ENCODE peak calls at places on chromosomes 16 and 17, in six cellular contexts. A, J, T, G, C and X are unnamed samples.

GRCh38 chr17:31398381-31399275 is 7.2 kb downstream of the RAB11FIP4 start:
- DNase-seq in J (no peak), A (no peak), C (no peak), T (no peak), G (no peak), X (peak)

GRCh38 chr17:57463103-57463885 is 207.0 kb downstream of the MSI2 start:
- DNase-seq in G (no peak), A (peak), C (peak), J (no peak), T (no peak), X (no peak)

GRCh38 chr17:39738568-39738901 is 797 bp downstream of the GRB7 start:
- DNase-seq in C (no peak), G (no peak), A (no peak), T (no peak), J (no peak), X (peak)

GRCh38 chr16:84253173-84253572 is 13.4 kb upstream of the KCNG4 start:
- DNase-seq in G (no peak), T (no peak), C (no peak), A (no peak), J (no peak), X (no peak)

GRCh38 chr17:79951361-79952264 is 84.1 kb downstream of the TBC1D16 start:
- DNase-seq in C (peak), J (peak), T (no peak), A (peak), G (peak), X (peak)

GRCh38 chr16:65728172-65728571 is 606.3 kb upstream of the CDH11 start:
- DNase-seq in T (no peak), A (peak), G (no peak), C (no peak), J (peak), X (peak)

GRCh38 chr16:58339452-58339938 is 44.7 kb upstream of the PRSS54 start:
- DNase-seq in G (no peak), T (no peak), C (no peak), A (peak), J (peak), X (peak)

GRCh38 chr16:72399811-72400210 is 227.9 kb upstream of the PMFBP1 start:
- DNase-seq in G (no peak), C (no peak), T (no peak), J (no peak), A (no peak), X (no peak)

GRCh38 chr17:10149573-10150399 is 48.6 kb downstream of the GAS7 start:
- DNase-seq in C (peak), T (peak), A (no peak), J (no peak), G (no peak), X (no peak)

GRCh38 chr17:42436401-42436800 is 13.3 kb upstream of the CAVIN1 start:
- DNase-seq in C (peak), G (peak), T (no peak), A (no peak), J (no peak), X (peak)

GRCh38 chr17:67525239-67526135 is 148.4 kb downstream of the PITPNC1 start:
- DNase-seq in T (no peak), G (no peak), C (no peak), A (no peak), J (no peak), X (peak)

GRCh38 chr16:89860747-89861304 is 12.6 kb upstream of the TCF25 start:
- DNase-seq in C (peak), G (no peak), A (peak), J (peak), T (peak), X (peak)

GRCh38 chr16:3444032-3444388 is 530 bp downstream of the NAA60 start:
- DNase-seq in G (peak), C (peak), A (peak), J (peak), T (peak), X (peak)

GRCh38 chr16:25838724-25839186 is 147.0 kb downstream of the HS3ST4 start:
- DNase-seq in J (peak), C (peak), T (peak), A (peak), G (peak), X (peak)

GRCh38 chr16:68378436-68379415 is 67.9 kb downstream of the PRMT7 start:
- DNase-seq in A (no peak), G (no peak), C (no peak), T (peak), J (no peak), X (no peak)

GRCh38 chr17:54902611-54903010 is 2.0 kb downstream of the TOM1L1 start:
- DNase-seq in A (no peak), T (no peak), J (no peak), G (no peak), C (no peak), X (no peak)

GRCh38 chr16:57528499-57529323 is 7.7 kb downstream of the CCDC102A start:
- DNase-seq in A (peak), C (no peak), G (no peak), T (no peak), J (no peak), X (peak)

GRCh38 chr17:45977506-45977824 is 21.6 kb upstream of the STH start:
- DNase-seq in A (no peak), G (no peak), C (no peak), J (no peak), T (no peak), X (no peak)

GRCh38 chr17:64306850-64307463 is 43.9 kb upstream of the TEX2 start:
- DNase-seq in J (peak), G (peak), A (peak), C (peak), T (peak), X (peak)

GRCh38 chr16:54171855-54172537 is 114.6 kb downstream of the IRX3 start:
- DNase-seq in T (no peak), A (no peak), C (peak), G (peak), J (peak), X (peak)

GRCh38 chr16:13510425-13511151 is 409.4 kb upstream of the ERCC4 start:
- DNase-seq in C (no peak), T (no peak), A (no peak), G (no peak), J (no peak), X (no peak)

GRCh38 chr16:24270721-24271120 is 14.6 kb downstream of the CACNG3 start:
- DNase-seq in G (no peak), J (no peak), T (no peak), A (no peak), C (no peak), X (no peak)

GRCh38 chr16:62363451-62363850 is 327.2 kb upstream of the CDH8 start:
- DNase-seq in G (no peak), C (no peak), A (no peak), T (no peak), J (peak), X (peak)
- TF ChIP-seq CTCF in G (no peak), C (no peak), A (no peak), T (no peak), J (no peak), X (peak)

GRCh38 chr17:73142763-73143395 is 21.9 kb upstream of the SSTR2 start:
- DNase-seq in G (no peak), C (no peak), J (no peak), T (peak), A (no peak), X (no peak)
- H3K27ac ChIP-seq in G (no peak), C (no peak), J (no peak), T (peak), A (no peak), X (no peak)

GRCh38 chr16:4693956-4694663 is 748 bp downstream of the NUDT16L1 start:
- DNase-seq in A (peak), J (peak), G (peak), C (peak), T (peak), X (peak)

GRCh38 chr16:4696172-4696904 is 3.0 kb downstream of the NUDT16L1 start:
- DNase-seq in C (no peak), A (no peak), J (no peak), T (no peak), G (no peak), X (peak)

GRCh38 chr16:4695473-4696171 is 2.3 kb downstream of the NUDT16L1 start:
- DNase-seq in C (no peak), J (no peak), T (no peak), A (no peak), G (no peak), X (no peak)

GRCh38 chr16:4693296-4693955 is at the start of gene NUDT16L1:
- DNase-seq in G (peak), A (peak), T (peak), J (peak), C (peak), X (peak)

DNA sequence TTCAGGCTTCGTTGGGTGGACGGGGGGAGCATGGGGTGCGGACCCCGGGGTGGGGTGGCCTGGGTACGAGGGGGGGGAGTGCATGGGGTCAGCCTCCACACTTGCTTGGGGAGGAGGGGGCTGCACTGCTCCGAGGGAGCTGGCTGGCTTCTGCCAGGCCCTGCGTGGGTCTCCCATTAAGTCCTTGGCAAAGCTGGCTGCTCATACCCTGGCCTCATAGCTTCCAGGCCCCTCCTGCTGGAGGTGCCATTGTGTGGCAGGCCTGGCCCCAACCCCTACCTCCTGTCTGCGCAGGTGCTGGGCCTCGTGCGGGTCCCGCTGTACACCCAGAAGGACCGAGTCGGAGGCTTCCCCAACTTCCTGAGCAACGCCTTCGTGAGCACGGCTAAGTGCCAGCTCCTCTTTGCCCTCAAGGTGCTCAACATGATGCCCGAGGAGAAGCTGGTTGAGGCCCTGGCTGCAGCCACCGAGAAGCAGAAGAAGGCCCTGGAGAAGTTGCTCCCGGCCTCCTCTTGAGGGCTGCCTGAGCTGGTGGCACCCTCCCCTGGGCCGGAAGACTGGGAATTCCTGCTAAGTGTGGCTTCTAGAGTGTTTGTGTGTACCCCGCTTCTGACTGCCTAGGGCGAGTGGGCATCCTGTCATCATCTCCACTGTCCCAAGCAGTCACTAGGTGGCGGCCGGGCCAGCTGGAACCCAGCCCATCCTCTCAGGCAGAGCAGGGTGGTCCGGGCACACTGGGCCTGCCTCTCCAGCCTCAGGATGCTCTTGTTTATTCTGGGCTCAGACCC is 1.5 kb downstream of the NUDT16L1 start:
- DNase-seq in G (no peak), A (no peak), J (no peak), T (no peak), C (no peak), X (peak)
- TF ChIP-seq CTCF in G (no peak), A (peak), J (no peak), T (no peak), C (peak), X (peak)

DNA sequence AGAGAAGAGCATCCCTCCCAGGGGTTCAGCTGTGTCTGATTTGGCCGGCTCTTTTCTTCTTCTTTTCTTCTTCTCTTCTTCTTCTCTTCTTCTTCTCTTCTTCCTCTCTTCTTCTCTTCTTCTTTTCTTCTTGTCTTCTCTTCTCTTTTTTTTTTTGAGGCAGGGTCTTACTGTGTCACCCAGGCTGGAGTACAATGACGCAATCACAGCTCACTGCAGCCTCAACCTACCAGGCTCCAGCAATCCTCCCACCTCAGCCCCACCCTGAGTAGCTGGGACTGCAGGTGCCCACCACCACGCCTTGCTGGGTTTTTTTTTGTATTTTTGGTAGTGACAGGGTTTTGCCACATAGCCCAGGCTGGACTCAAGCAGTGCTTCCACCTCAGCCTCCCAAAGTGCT is 266.0 kb downstream of the SNX29 start:
- DNase-seq in T (no peak), A (no peak), J (no peak), G (no peak), C (no peak), X (no peak)
- H3K27ac ChIP-seq in T (no peak), A (no peak), J (no peak), G (no peak), C (no peak), X (no peak)

GRCh38 chr17:44310188-44310587 is 1.8 kb downstream of the RUNDC3A start:
- DNase-seq in C (no peak), G (no peak), J (no peak), A (no peak), T (no peak), X (no peak)

GRCh38 chr17:44308865-44309264 is 464 bp downstream of the RUNDC3A start:
- DNase-seq in G (no peak), A (peak), T (peak), C (no peak), J (no peak), X (no peak)

GRCh38 chr17:44310612-44311376 is 2.4 kb downstream of the RUNDC3A start:
- DNase-seq in G (no peak), A (no peak), T (no peak), J (no peak), C (no peak), X (no peak)

GRCh38 chr17:44308320-44308818 is at the start of gene RUNDC3A:
- DNase-seq in T (peak), G (no peak), J (peak), A (peak), C (peak), X (peak)

GRCh38 chr17:44309472-44309871 is 1.1 kb downstream of the RUNDC3A start:
- DNase-seq in T (no peak), A (peak), C (no peak), G (no peak), J (no peak), X (peak)
- TF ChIP-seq CTCF in T (no peak), A (peak), C (no peak), G (no peak), J (no peak), X (no peak)

GRCh38 chr16:85798901-85799496 is 345 bp downstream of the EMC8 start:
- DNase-seq in J (no peak), A (peak), T (peak), C (peak), G (no peak), X (peak)

GRCh38 chr16:85803570-85803969 is 4.1 kb downstream of the COX4I1 start:
- DNase-seq in J (no peak), T (no peak), A (no peak), G (no peak), C (no peak), X (no peak)

GRCh38 chr16:85798283-85798776 is 1.0 kb downstream of the EMC8 start:
- DNase-seq in C (no peak), A (no peak), G (no peak), J (no peak), T (no peak), X (peak)

GRCh38 chr16:85799497-85800320 is at the start of the genes COX4I1 and EMC8:
- DNase-seq in A (peak), G (peak), J (peak), C (peak), T (peak), X (peak)

DNA sequence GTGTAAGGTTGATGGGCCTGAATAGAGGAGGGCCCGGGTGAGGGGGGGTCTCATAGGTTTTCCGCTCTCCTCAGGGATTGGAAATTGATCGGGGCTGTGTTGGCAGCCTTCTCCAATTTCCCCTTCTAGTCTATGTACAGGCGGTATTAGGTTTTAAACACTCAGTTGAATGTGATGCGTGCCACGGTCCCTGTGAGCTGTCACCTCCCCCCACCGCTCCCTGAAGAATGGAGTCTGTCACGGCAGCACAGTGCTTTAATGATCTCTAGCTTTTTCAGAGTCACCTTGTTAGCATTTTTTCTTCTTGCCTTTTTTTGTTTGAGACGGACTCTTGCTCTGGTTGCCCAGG is 800 bp downstream of the COX4I1 start:
- DNase-seq in G (no peak), A (no peak), C (no peak), T (no peak), J (peak), X (no peak)
- H3K27ac ChIP-seq in G (peak), A (peak), C (peak), T (peak), J (peak), X (peak)

GRCh38 chr17:8080208-8080798 is 7.2 kb downstream of the ALOX12B start:
- DNase-seq in J (no peak), A (no peak), T (no peak), G (no peak), C (no peak), X (no peak)
- TF ChIP-seq CTCF in J (no peak), A (no peak), T (no peak), G (no peak), C (no peak), X (peak)

DNA sequence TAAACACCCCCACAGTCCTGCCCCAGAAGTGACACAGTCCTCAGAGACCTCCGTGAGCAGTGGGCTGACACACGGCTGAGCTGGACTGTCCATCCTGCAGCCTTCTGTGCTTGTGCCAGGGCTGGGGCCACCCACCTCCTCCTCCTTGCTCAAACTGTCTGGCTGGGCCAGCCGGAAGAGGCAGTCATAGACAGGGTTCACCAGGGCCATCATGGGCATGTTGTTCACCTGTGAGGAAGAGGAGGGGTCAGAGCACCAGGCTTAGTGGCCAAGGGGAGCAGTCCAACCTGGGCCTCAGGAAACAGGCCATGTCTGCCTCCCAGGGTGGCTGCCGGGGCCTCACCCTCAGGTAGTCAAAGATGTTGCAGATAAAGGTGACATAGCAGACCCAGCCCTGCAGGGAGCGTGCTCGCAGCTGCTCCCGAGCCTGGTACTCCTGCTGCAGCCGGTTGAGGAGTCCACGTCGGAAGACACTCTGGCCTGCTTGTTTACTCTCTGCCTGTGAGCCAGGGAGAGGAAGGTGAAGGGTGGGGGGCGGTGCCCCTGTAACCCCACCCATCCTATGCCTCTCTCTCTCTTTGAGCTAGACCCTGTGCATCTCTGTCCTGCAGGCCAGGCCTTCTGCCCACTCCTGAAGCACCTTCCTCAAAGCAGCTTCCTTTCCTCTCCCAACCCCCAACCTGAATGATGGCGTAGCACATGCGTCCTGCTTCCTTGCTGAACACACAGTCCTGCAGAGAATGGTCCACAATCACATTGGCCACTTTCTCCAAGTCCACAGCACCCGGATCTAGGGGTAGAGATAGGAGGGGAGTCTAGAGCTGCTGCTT is 3.4 kb downstream of the MIF4GD start:
- DNase-seq in G (no peak), C (no peak), T (no peak), J (peak), A (peak), X (peak)
- H3K27ac ChIP-seq in G (no peak), C (no peak), T (no peak), J (peak), A (no peak), X (no peak)